ENCODE peak calls at places on chromosome 10, in nine cellular contexts. Q is psoas muscle; Y is vagina; O is transverse colon; Z is lung; B is spleen; U is naive thymus-derived CD4-positive, alpha-beta T cell; J is colonic mucosa; T is osteoblast. I is an unnamed sample. For H3K4me1 and H3K36me3, the result is how much of the 10 kb centered on the place peaks cover.

GRCh38 chr10:55091691-55092328 is 290.8 kb upstream of the PCDH15 start:
- DNase-seq in Q (no peak), Y (no peak), O (no peak), Z (no peak), B (no peak), U (no peak), J (no peak), T (no peak), I (no peak)

GRCh38 chr10:32971536-32972091 is 13.6 kb upstream of the ITGB1 start:
- DNase-seq in Q (no peak), Y (no peak), O (peak), Z (no peak), B (no peak), U (no peak), J (peak), T (no peak), I (peak)

GRCh38 chr10:77820349-77820748 is 106.2 kb downstream of the DLG5 start:
- DNase-seq in Q (no peak), Y (no peak), O (no peak), Z (no peak), B (no peak), U (no peak), J (no peak), T (peak), I (no peak)

GRCh38 chr10:11823989-11824346 is 812 bp downstream of the PROSER2 start:
- DNase-seq in Q (no peak), Y (no peak), O (no peak), Z (no peak), B (no peak), U (no peak), J (no peak), T (peak), I (no peak)

GRCh38 chr10:110794808-110795207 is 76.9 kb upstream of the PDCD4 start:
- DNase-seq in Q (no peak), Y (no peak), O (no peak), Z (no peak), B (no peak), U (no peak), J (no peak), T (no peak), I (no peak)

GRCh38 chr10:7915923-7916322 is 97.6 kb downstream of the TAF3 start:
- DNase-seq in Q (no peak), Y (no peak), O (no peak), Z (no peak), B (no peak), U (no peak), J (no peak), T (peak), I (no peak)

GRCh38 chr10:113108180-113108835 is 158.3 kb downstream of the TCF7L2 start:
- DNase-seq in Q (no peak), Y (no peak), O (no peak), Z (no peak), B (no peak), U (peak), J (peak), T (no peak), I (no peak)

GRCh38 chr10:79049931-79050895 is 18.6 kb upstream of the ZMIZ1 start:
- DNase-seq in Q (peak), Y (no peak), O (no peak), Z (no peak), B (peak), U (no peak), J (peak), T (peak), I (no peak)

GRCh38 chr10:118408145-118408544 is 66.0 kb upstream of the FAM204A start:
- DNase-seq in Q (no peak), Y (no peak), O (no peak), Z (no peak), B (no peak), U (no peak), J (no peak), T (no peak), I (no peak)

GRCh38 chr10:124624875-124625274 is 119.3 kb downstream of the FAM53B start:
- DNase-seq in Q (no peak), Y (no peak), O (no peak), Z (no peak), B (no peak), U (no peak), J (no peak), T (no peak), I (no peak)

GRCh38 chr10:66782776-66783175 is 143.1 kb upstream of the LRRTM3 start:
- DNase-seq in Q (no peak), Y (no peak), O (no peak), Z (no peak), B (no peak), U (no peak), J (no peak), T (no peak), I (no peak)

GRCh38 chr10:65628777-65629176 is 1297.1 kb upstream of the LRRTM3 start:
- DNase-seq in Q (no peak), Y (no peak), O (no peak), Z (no peak), B (no peak), U (no peak), J (no peak), T (no peak), I (no peak)

GRCh38 chr10:71527135-71527534 is 130.4 kb downstream of the CDH23 start:
- DNase-seq in Q (no peak), Y (no peak), O (no peak), Z (no peak), B (no peak), U (no peak), J (no peak), T (peak), I (no peak)

GRCh38 chr10:31320598-31321211 is 1.7 kb downstream of the ZEB1 start:
- DNase-seq in Q (peak), Y (no peak), O (peak), Z (peak), B (peak), U (peak), J (peak), T (peak), I (no peak)

GRCh38 chr10:14436233-14436632 is 105.5 kb upstream of the FRMD4A start:
- DNase-seq in Q (no peak), Y (no peak), O (no peak), Z (no peak), B (no peak), U (no peak), J (no peak), T (no peak), I (no peak)

GRCh38 chr10:119111968-119112515 is 8.1 kb downstream of the DENND10 start:
- DNase-seq in Q (no peak), Y (no peak), O (no peak), Z (no peak), B (no peak), U (no peak), J (no peak), T (peak), I (no peak)

GRCh38 chr10:72009062-72009429 is 44.9 kb downstream of the CHST3 start:
- DNase-seq in Q (no peak), Y (peak), O (no peak), Z (no peak), B (no peak), U (no peak), J (no peak), T (peak), I (no peak)

GRCh38 chr10:8416192-8416701 is 361.8 kb downstream of the GATA3 start:
- DNase-seq in Q (no peak), Y (no peak), O (no peak), Z (no peak), B (no peak), U (no peak), J (no peak), T (no peak), I (peak)

GRCh38 chr10:72337039-72337629 is 17.6 kb downstream of the DNAJB12 start:
- DNase-seq in Q (peak), Y (no peak), O (peak), Z (peak), B (peak), U (peak), J (peak), T (peak), I (peak)

GRCh38 chr10:76922666-76923065 is 714.9 kb downstream of the KCNMA1 start:
- DNase-seq in Q (no peak), Y (no peak), O (no peak), Z (no peak), B (no peak), U (no peak), J (no peak), T (no peak), I (no peak)

GRCh38 chr10:37760817-37761216 is 96.6 kb downstream of the ZNF248 start:
- DNase-seq in Q (no peak), Y (no peak), O (no peak), Z (no peak), B (no peak), U (no peak), J (no peak), T (no peak), I (no peak)

GRCh38 chr10:87752571-87752970 is 65.5 kb downstream of the ATAD1 start:
- DNase-seq in Q (no peak), Y (no peak), O (no peak), Z (no peak), B (no peak), U (no peak), J (no peak), T (no peak), I (no peak)

GRCh38 chr10:112383325-112383724 is 9.4 kb downstream of the ACSL5 start:
- DNase-seq in Q (no peak), Y (no peak), O (peak), Z (no peak), B (no peak), U (no peak), J (peak), T (no peak), I (no peak)

GRCh38 chr10:11086177-11086576 is 68.5 kb downstream of the CELF2 start:
- DNase-seq in Q (no peak), Y (no peak), O (peak), Z (no peak), B (no peak), U (no peak), J (no peak), T (no peak), I (no peak)

GRCh38 chr10:36675458-36675880 is 449.9 kb upstream of the ANKRD30A start:
- DNase-seq in Q (no peak), Y (no peak), O (no peak), Z (no peak), B (no peak), U (no peak), J (no peak), T (peak), I (no peak)

GRCh38 chr10:78964952-78965633 is 103.7 kb upstream of the ZMIZ1 start:
- DNase-seq in Q (peak), Y (no peak), O (no peak), Z (no peak), B (no peak), U (no peak), J (no peak), T (no peak), I (no peak)

GRCh38 chr10:6918305-6918704 is 338.2 kb upstream of the PRKCQ start:
- DNase-seq in Q (peak), Y (no peak), O (peak), Z (peak), B (peak), U (peak), J (peak), T (no peak), I (peak)

GRCh38 chr10:102783541-102783930 is 39.8 kb downstream of the WBP1L start:
- DNase-seq in Q (no peak), Y (no peak), O (no peak), Z (no peak), B (no peak), U (no peak), J (no peak), T (no peak), I (no peak)

GRCh38 chr10:105952153-105952552 is 1212.4 kb downstream of the SORCS1 start:
- DNase-seq in Q (no peak), Y (no peak), O (no peak), Z (no peak), B (no peak), U (no peak), J (no peak), T (no peak), I (no peak)

GRCh38 chr10:34641913-34642558 is 173.1 kb downstream of the PARD3 start:
- DNase-seq in Q (no peak), Y (no peak), O (no peak), Z (no peak), B (no peak), U (no peak), J (no peak), T (no peak), I (no peak)

GRCh38 chr10:34641147-34641912 is 173.8 kb downstream of the PARD3 start:
- DNase-seq in Q (no peak), Y (no peak), O (no peak), Z (no peak), B (no peak), U (no peak), J (peak), T (no peak), I (no peak)

GRCh38 chr10:34643620-34644019 is 171.5 kb downstream of the PARD3 start:
- DNase-seq in Q (no peak), Y (no peak), O (no peak), Z (no peak), B (no peak), U (no peak), J (no peak), T (no peak), I (no peak)

GRCh38 chr10:34647157-34647556 is 167.9 kb downstream of the PARD3 start:
- DNase-seq in Q (no peak), Y (no peak), O (no peak), Z (no peak), B (no peak), U (no peak), J (no peak), T (no peak), I (no peak)

DNA sequence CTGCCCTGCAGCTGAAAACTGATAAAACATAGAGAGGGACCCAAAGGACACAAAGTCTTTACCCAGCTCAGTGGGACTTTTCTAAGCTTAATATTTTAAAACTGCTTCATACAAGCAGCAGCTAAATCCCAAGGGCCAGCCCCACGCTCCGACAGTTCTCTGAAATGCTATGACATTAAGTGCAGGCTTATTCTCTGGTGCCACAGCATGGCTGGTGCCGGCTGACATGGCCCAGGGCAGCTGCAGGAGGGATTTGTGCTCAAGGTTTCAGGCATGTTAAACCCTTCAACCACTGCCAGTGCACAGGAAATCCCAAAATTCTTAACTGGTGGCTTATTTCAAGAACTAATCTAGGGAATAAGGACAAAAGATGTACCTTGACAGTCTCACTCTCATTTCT is 170.9 kb downstream of the PARD3 start:
- DNase-seq in Q (no peak), Y (no peak), O (no peak), Z (no peak), B (no peak), U (no peak), J (no peak), T (no peak), I (no peak)
- H3K4me1 ChIP-seq in Q (under half), Y (under half), O (under half), Z (under half), B (under half), U (under half), J (under half), T (under half), I (under half)

GRCh38 chr10:61898435-61898778 is 3.1 kb upstream of the ARID5B start:
- DNase-seq in Q (no peak), Y (no peak), O (no peak), Z (no peak), B (no peak), U (no peak), J (no peak), T (no peak), I (no peak)
- H3K27ac ChIP-seq in Q (peak), Y (no peak), O (peak), Z (no peak), B (peak), U (no peak), J (peak), T (peak), I (peak)

DNA sequence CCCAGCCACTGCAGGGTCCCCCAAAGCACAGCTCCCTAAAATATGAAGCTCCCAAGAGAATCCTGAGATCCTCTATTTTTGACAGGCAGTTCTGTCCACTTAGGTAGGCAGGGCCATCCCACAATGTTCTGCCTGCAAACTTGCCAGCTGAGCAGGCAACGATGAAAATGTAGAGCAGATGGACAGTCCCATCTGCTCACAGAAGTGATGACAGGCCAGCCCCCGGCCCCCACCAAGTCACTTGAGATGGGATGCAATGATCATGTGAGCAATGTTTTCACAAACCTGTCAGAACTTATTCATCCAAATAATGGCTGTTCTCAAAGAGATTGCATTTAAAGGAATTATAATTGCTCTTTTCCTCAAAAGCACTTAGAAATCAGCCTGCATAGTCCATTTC is 301.4 kb downstream of the FGFR2 start:
- DNase-seq in Q (no peak), Y (no peak), O (no peak), Z (no peak), B (no peak), U (no peak), J (no peak), T (peak), I (no peak)
- H3K36me3 ChIP-seq in Q (under half), Y (under half), O (under half), Z (under half), B (under half), U (under half), J (under half), T (under half), I (under half)

GRCh38 chr10:3807221-3807927 is 22.4 kb upstream of the KLF6 start:
- DNase-seq in Q (no peak), Y (no peak), O (no peak), Z (no peak), B (no peak), U (no peak), J (no peak), T (no peak), I (no peak)
- H3K4me1 ChIP-seq in Q (half or more), Y (half or more), O (half or more), Z (under half), B (under half), U (half or more), J (under half), T (half or more), I (half or more)

GRCh38 chr10:97010695-97011206 is 175.0 kb downstream of the SLIT1 start:
- DNase-seq in Q (no peak), Y (no peak), O (no peak), Z (no peak), B (no peak), U (no peak), J (no peak), T (no peak), I (no peak)

GRCh38 chr10:97013983-97014382 is 171.8 kb downstream of the SLIT1 start:
- DNase-seq in Q (no peak), Y (no peak), O (no peak), Z (no peak), B (no peak), U (no peak), J (no peak), T (peak), I (no peak)

GRCh38 chr10:97013568-97013967 is 172.2 kb downstream of the SLIT1 start:
- DNase-seq in Q (no peak), Y (no peak), O (no peak), Z (no peak), B (no peak), U (no peak), J (no peak), T (peak), I (no peak)

GRCh38 chr10:97012470-97012869 is 173.3 kb downstream of the SLIT1 start:
- DNase-seq in Q (no peak), Y (no peak), O (no peak), Z (no peak), B (no peak), U (no peak), J (no peak), T (no peak), I (no peak)

DNA sequence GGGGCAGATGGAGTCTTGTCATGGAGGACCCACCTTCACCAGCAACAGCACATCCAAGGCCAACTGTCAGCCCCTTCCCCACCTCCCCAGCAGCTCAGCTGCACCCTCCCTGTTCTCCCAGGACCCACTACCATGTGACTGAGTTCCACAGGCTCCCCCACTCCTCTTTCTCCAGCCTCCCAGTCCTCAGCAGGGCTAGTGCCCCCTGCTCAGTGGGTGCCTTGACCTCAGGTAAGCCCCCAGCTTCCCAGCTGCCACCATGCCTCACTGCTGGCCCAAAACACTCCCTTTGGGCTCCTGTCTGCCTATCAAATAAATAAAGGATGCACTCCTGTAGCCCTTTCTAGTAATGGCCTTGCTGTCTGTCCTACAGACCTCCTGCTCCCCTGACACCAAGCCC is 174.4 kb downstream of the SLIT1 start:
- DNase-seq in Q (no peak), Y (no peak), O (no peak), Z (no peak), B (no peak), U (no peak), J (no peak), T (no peak), I (no peak)
- H3K27ac ChIP-seq in Q (no peak), Y (no peak), O (no peak), Z (no peak), B (no peak), U (no peak), J (no peak), T (no peak), I (no peak)

DNA sequence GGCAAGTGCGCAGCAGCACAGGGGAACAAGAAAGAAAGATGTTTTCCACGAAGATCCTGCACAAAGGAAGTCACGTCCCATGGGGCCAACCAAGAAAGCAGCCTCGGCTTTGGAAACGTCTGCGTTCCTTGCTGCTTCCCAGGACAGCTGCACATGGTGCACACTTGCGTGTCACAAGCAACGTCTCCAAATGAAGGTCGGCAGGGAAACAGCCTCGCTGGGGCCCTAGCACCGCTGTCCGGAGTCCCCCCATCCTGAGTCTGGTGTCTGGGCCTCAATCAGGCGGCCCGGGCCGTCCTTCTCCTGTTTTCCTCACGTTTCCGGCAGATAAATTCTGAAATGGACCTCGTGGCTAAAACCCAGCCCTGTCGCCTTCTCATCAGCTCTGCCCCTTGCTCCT is 206.2 kb downstream of the DIP2C start:
- DNase-seq in Q (no peak), Y (no peak), O (no peak), Z (peak), B (no peak), U (no peak), J (peak), T (no peak), I (no peak)
- H3K36me3 ChIP-seq in Q (under half), Y (under half), O (under half), Z (under half), B (under half), U (under half), J (under half), T (under half), I (under half)

DNA sequence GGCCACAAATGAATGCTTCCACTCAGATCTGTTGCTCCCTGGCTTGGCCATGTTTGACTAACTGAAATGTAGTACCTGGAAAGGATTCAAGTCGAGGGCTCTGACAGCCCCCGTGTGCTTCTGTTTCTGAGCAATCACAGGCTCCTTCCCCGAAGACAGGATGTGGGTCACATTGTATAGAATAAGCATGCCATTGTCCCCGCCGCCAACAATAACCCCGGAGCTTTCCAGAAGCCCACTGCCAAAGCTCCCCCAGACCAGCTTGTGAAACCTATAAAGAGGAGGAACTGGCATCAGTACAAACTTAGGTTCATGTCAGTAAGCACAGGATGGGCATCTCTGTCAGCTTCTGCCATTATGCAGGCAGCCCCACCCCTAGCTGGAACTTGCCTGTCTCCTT is 10.4 kb downstream of the SEC31B start:
- DNase-seq in Q (no peak), Y (no peak), O (no peak), Z (no peak), B (no peak), U (peak), J (no peak), T (no peak), I (peak)
- H3K4me1 ChIP-seq in Q (under half), Y (under half), O (under half), Z (under half), B (under half), U (under half), J (under half), T (under half), I (half or more)

I was measured in CD4-positive, CD25-positive, alpha-beta regulatory T cell.